ENCODE peak calls at places on chromosome 3, in nine cellular contexts. Y, J, V, T, G, L, Q, C and U are unnamed samples.
A peak's percentile ranks its signal among the peaks of the same experiment; 100 is the strongest.

GRCh38 chr3:69084326-69084667 is 440 bp upstream of the ARL6IP5 start:
- DNase-seq in J (no peak), T (peak; percentile 89), G (no peak), V (peak; percentile 60), C (peak; percentile 81), Y (peak; percentile 79), L (no peak), Q (no peak), U (peak; percentile 88)

GRCh38 chr3:25291524-25291923 is 136.5 kb upstream of the RARB start:
- DNase-seq in C (no peak), G (no peak), J (no peak), Q (no peak), L (no peak), V (no peak), Y (no peak), T (no peak), U (no peak)

GRCh38 chr3:155778441-155778840 is 27.6 kb downstream of the C3orf33 start:
- DNase-seq in Q (no peak), L (no peak), T (no peak), C (peak; percentile 11), V (no peak), Y (no peak), G (no peak), J (no peak), U (no peak)

GRCh38 chr3:122586098-122586497 is 8.6 kb downstream of the PARP15 start:
- DNase-seq in J (no peak), Q (no peak), Y (no peak), T (peak; percentile 35), V (no peak), C (no peak), G (no peak), L (no peak), U (no peak)

GRCh38 chr3:195236801-195237570 is 34.0 kb downstream of the XXYLT1 start:
- DNase-seq in L (no peak), V (no peak), G (no peak), T (no peak), C (no peak), Q (peak; percentile 27), Y (no peak), J (no peak), U (no peak)

GRCh38 chr3:56468184-56469106 is at the start of gene ERC2:
- DNase-seq in T (peak; percentile 27), G (peak; percentile 11), J (no peak), Q (peak; percentile 69), C (peak; percentile 17), Y (peak; percentile 45), L (no peak), V (no peak), U (peak; percentile 14)

GRCh38 chr3:52088445-52089367 is 32.3 kb upstream of the DUSP7 start:
- DNase-seq in Q (no peak), T (peak; percentile 53), Y (peak; percentile 75), G (no peak), J (peak; percentile 65), V (peak; percentile 79), L (peak; percentile 9), C (peak; percentile 71), U (peak; percentile 90)

GRCh38 chr3:35275768-35276167 is 363.6 kb upstream of the ARPP21 start:
- DNase-seq in V (no peak), C (no peak), Y (no peak), T (no peak), Q (no peak), G (no peak), J (no peak), L (no peak), U (no peak)

GRCh38 chr3:170356596-170357175 is 829 bp upstream of the SKIL start:
- DNase-seq in G (peak; percentile 91), J (peak; percentile 81), L (peak; percentile 91), C (peak; percentile 88), Q (peak; percentile 91), V (peak; percentile 72), Y (peak; percentile 97), T (peak; percentile 59), U (peak; percentile 81)
- TF ChIP-seq CTCF in G (no peak), J (no peak), L (no peak), C (no peak), Q (no peak), V (no peak), Y (no peak), T (no peak), U (no peak)

GRCh38 chr3:73623996-73624362 is 762 bp downstream of the PDZRN3 start:
- DNase-seq in J (peak; percentile 35), V (peak; percentile 32), G (peak; percentile 41), Q (peak; percentile 75), T (peak; percentile 52), C (peak; percentile 70), Y (peak; percentile 79), L (no peak), U (peak; percentile 94)

GRCh38 chr3:73623316-73623715 is 1.4 kb downstream of the PDZRN3 start:
- DNase-seq in J (no peak), T (no peak), Y (peak; percentile 64), C (no peak), L (no peak), G (peak; percentile 42), V (no peak), Q (peak; percentile 54), U (no peak)

GRCh38 chr3:73621388-73621787 is 3.4 kb downstream of the PDZRN3 start:
- DNase-seq in J (no peak), G (no peak), Q (no peak), V (no peak), Y (no peak), C (no peak), T (no peak), L (no peak), U (no peak)

GRCh38 chr3:73624363-73625123 is at the start of gene PDZRN3:
- DNase-seq in Y (peak; percentile 90), J (peak; percentile 40), Q (peak; percentile 90), T (peak; percentile 51), V (peak; percentile 59), C (peak; percentile 68), L (no peak), G (peak; percentile 65), U (peak; percentile 95)

DNA sequence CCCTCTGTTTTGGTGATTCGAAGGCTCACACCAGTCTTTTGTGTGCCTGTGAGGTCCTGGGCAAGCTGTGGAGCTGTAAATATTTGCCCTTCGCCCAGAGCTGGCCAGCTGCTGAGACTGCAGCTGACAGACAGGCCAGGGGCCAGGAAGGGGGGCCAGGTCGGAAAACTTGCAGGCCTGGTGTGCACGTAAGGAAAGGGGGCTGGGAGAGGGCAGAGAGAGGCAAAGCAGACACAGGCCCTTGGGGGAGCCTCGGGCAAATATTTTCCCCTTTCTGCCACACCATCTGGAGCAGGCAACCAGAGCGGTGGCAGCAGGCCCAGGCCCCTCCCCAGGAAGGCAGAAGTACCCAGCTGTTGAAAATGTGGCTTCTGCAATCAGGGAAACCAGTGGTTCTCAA is 2.6 kb downstream of the PDZRN3 start:
- DNase-seq in G (peak; percentile 76), T (no peak), Y (peak; percentile 58), L (no peak), Q (peak; percentile 67), V (no peak), J (peak; percentile 45), C (no peak), U (peak; percentile 47)
- H3K4me3 ChIP-seq in G (peak overlapping the region; percentile 41), T (peak overlapping the region; percentile 3), Y (peak overlapping the region; percentile 61), L (no peak overlapping the region), Q (peak overlapping the region; percentile 76), V (no peak overlapping the region), J (peak overlapping the region; percentile 80), C (peak overlapping the region; percentile 63), U (peak overlapping the region; percentile 69)

GRCh38 chr3:65526656-65527055 is 512.1 kb downstream of the MAGI1 start:
- DNase-seq in T (no peak), Q (no peak), C (no peak), J (no peak), V (no peak), L (no peak), G (no peak), Y (no peak), U (no peak)
- TF ChIP-seq CTCF in T (no peak), Q (no peak), C (no peak), J (no peak), V (no peak), L (no peak), G (no peak), Y (no peak), U (no peak)

DNA sequence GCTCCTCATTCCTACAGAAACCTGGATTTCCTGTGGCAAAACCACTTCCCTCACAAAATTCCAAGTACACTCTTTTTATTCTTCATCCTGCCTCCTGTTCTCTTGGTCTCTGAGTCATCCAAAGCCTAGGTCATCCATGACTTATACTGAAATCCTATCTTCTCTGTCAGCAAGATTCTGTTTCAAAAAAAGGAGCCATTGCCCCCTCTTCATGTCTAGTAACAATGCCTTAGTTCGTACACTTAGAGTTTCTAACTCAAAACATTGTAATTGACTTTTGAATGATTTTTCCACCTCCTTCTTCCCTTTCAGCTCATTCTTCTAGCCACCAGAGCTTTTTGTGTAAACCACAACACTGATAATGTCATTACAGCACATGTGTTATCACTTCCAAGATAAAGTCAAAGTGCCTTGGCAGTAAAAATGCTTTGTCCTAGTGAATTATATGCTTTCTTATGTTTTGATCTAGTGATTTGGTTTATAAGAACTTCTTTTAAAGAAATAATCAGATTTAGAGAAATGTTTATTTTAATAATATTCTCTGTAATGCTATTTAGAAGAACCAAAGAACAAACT is 256.5 kb upstream of the NECTIN3 start:
- DNase-seq in C (peak; percentile 89), J (no peak), Q (no peak), Y (peak; percentile 85), V (peak; percentile 74), G (no peak), T (peak; percentile 66), L (no peak), U (peak; percentile 84)
- H3K4me3 ChIP-seq in C (peak overlapping the region; percentile 10), J (no peak overlapping the region), Q (no peak overlapping the region), Y (no peak overlapping the region), V (no peak overlapping the region), G (no peak overlapping the region), T (no peak overlapping the region), L (no peak overlapping the region), U (no peak overlapping the region)

DNA sequence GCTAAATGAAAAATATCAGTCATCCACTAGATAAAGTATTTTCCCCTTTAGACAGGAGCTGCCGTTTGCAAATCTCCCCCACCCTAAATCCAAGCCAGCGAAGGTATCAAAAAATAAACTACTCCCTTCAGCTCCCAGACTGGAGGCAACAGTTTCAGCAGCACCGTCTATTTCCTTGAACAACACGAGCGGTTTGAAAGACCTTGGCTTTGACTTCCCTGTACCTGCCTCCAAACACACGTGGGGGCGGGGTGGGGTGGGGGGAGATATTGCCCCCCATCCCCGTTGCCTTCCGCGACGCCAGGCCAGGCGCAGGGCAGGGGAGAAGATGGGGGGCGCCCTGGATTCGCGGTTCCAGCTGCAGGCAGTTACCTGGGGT is 804 bp upstream of the CACNA1D start:
- DNase-seq in C (no peak), T (no peak), L (no peak), J (no peak), Y (no peak), V (no peak), Q (no peak), G (no peak), U (no peak)
- TF ChIP-seq CTCF in C (no peak), T (no peak), L (no peak), J (no peak), Y (no peak), V (no peak), Q (no peak), G (no peak), U (no peak)